ENCODE peak calls at places on chromosomes 5 and 9, in five cellular contexts. R, C, K, W and J are unnamed samples.

GRCh38 chr5:7754490-7754889 is 96.4 kb downstream of the CFAP90 start:
- DNase-seq in C (no peak), K (no peak), W (no peak), R (no peak), J (no peak)

GRCh38 chr9:133604214-133604613 is 5.0 kb downstream of the FAM163B start:
- DNase-seq in K (no peak), W (peak; percentile 65), C (no peak), R (no peak), J (no peak)

GRCh38 chr5:119269061-119269579 is 86.7 kb upstream of the TNFAIP8 start:
- DNase-seq in R (peak; percentile 35), K (no peak), C (peak; percentile 35), W (peak; percentile 84), J (no peak)

GRCh38 chr5:22044229-22044628 is 808.9 kb downstream of the CDH12 start:
- DNase-seq in W (no peak), K (no peak), R (no peak), C (no peak), J (no peak)

GRCh38 chr9:96027271-96028131 is 152.0 kb downstream of the ERCC6L2 start:
- DNase-seq in R (peak; percentile 43), K (no peak), W (no peak), C (no peak), J (no peak)

GRCh38 chr5:93649234-93649900 is 66.3 kb downstream of the NR2F1 start:
- DNase-seq in K (no peak), W (no peak), C (no peak), R (no peak), J (no peak)

GRCh38 chr5:74034738-74035137 is 408.7 kb downstream of the ARHGEF28 start:
- DNase-seq in K (peak; percentile 64), C (peak; percentile 88), W (no peak), R (no peak), J (peak; percentile 36)

GRCh38 chr5:36240779-36241635 is 718 bp downstream of the NADK2 start:
- DNase-seq in R (peak; percentile 70), K (peak; percentile 16), C (peak; percentile 59), W (peak; percentile 68), J (no peak)

GRCh38 chr5:80245986-80246781 is 9.7 kb downstream of the SERINC5 start:
- DNase-seq in W (no peak), C (peak; percentile 57), K (no peak), R (no peak), J (no peak)

GRCh38 chr9:27765266-27765665 is 192.0 kb upstream of the C9orf72 start:
- DNase-seq in C (no peak), R (no peak), K (no peak), W (no peak), J (no peak)

GRCh38 chr5:102536323-102536928 is 37.6 kb upstream of the SLCO6A1 start:
- DNase-seq in C (peak; percentile 22), W (no peak), K (no peak), R (no peak), J (no peak)

GRCh38 chr5:163407034-163407652 is 30.3 kb upstream of the CCNG1 start:
- DNase-seq in K (no peak), W (peak; percentile 3), C (no peak), R (no peak), J (no peak)

DNA sequence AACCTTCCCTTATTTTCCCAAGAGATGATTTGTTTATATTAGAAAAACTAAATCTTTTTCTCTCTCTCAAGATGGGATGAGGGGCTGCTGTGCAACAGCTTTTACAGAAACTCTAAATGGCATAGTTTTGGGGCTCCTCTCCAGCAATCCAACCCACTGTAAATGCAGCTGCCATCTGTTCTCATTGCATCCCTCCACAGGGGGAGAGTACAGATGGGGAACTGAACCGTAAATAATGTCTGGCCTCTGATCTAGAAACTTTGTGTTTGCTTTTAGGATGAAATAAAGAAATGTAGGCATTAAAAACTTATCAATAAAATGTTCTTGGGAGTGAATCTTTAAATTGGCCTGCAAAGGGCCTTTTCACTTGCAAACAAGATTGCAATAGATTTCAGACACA is 291.4 kb downstream of the MCTP1 start:
- DNase-seq in K (no peak), C (no peak), W (no peak), R (no peak), J (no peak)
- TF ChIP-seq CTCF in K (no peak), C (no peak), W (no peak), R (no peak), J (no peak)

DNA sequence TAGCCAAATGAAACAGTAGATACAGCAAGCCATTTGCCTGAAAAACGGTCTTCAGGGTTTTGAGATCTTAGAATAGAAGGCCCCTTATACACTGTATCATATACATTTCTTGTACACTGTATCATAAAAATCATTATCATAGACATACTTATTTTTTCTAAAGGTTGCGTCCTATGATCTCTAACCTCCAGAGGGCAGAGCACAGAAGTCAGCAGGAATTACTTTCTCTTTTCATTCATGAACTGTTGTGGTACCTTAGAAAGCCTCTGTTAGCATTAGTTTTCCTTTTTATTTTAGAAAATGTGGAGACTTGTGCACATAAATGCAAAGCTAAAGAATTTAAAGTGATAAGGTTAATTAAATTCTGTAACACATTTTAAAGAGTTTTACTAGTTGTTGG is 115.4 kb downstream of the OXCT1 start:
- DNase-seq in K (no peak), R (no peak), C (no peak), W (peak; percentile 2), J (no peak)
- TF ChIP-seq CTCF in K (no peak), R (no peak), C (no peak), W (peak; percentile 50), J (no peak)

GRCh38 chr9:81146684-81147337 is 542.5 kb downstream of the TLE1 start:
- DNase-seq in R (no peak), C (peak; percentile 69), W (no peak), K (no peak), J (no peak)
- TF ChIP-seq CTCF in R (no peak), C (no peak), W (no peak), K (no peak), J (no peak)

GRCh38 chr5:109844148-109844547 is 154.4 kb downstream of the MAN2A1 start:
- DNase-seq in K (no peak), C (peak; percentile 28), R (no peak), W (no peak), J (no peak)
- TF ChIP-seq CTCF in K (peak; percentile 44), C (peak; percentile 46), R (no peak), W (peak; percentile 44), J (peak; percentile 29)

GRCh38 chr9:130323051-130323757 is 57.6 kb downstream of the HMCN2 start:
- DNase-seq in R (no peak), W (no peak), K (no peak), C (no peak), J (no peak)

GRCh38 chr9:130327781-130328348 is 62.3 kb downstream of the HMCN2 start:
- DNase-seq in R (no peak), W (no peak), K (peak; percentile 6), C (peak; percentile 47), J (no peak)

GRCh38 chr9:130327070-130327780 is 61.7 kb downstream of the HMCN2 start:
- DNase-seq in K (no peak), W (no peak), C (no peak), R (peak; percentile 87), J (no peak)

GRCh38 chr9:130328349-130328801 is 62.8 kb downstream of the HMCN2 start:
- DNase-seq in W (no peak), C (peak; percentile 43), K (peak; percentile 11), R (no peak), J (no peak)

GRCh38 chr9:130325921-130326320 is 60.4 kb downstream of the HMCN2 start:
- DNase-seq in C (no peak), W (no peak), K (no peak), R (no peak), J (no peak)
- TF ChIP-seq CTCF in C (no peak), W (no peak), K (no peak), R (no peak), J (no peak)

GRCh38 chr9:129568560-129569505 is 52.1 kb downstream of the C9orf50 start:
- DNase-seq in R (peak; percentile 58), K (no peak), W (no peak), C (no peak), J (no peak)

GRCh38 chr9:129571298-129572051 is 49.4 kb downstream of the C9orf50 start:
- DNase-seq in W (no peak), C (no peak), R (no peak), K (no peak), J (no peak)

GRCh38 chr9:129572052-129572425 is 48.9 kb downstream of the C9orf50 start:
- DNase-seq in K (no peak), C (no peak), R (no peak), W (no peak), J (no peak)

GRCh38 chr9:129569506-129570449 is 51.1 kb downstream of the C9orf50 start:
- DNase-seq in R (no peak), C (peak; percentile 36), K (no peak), W (peak; percentile 21), J (no peak)

GRCh38 chr9:129570450-129571297 is 50.2 kb downstream of the C9orf50 start:
- DNase-seq in C (peak; percentile 90), W (no peak), R (no peak), K (peak; percentile 81), J (no peak)
- TF ChIP-seq CTCF in C (no peak), W (no peak), R (no peak), K (no peak), J (no peak)

GRCh38 chr9:89079421-89079820 is 88.2 kb downstream of the S1PR3 start:
- DNase-seq in W (no peak), R (no peak), C (peak; percentile 61), K (peak; percentile 20), J (no peak)

GRCh38 chr9:89078860-89079259 is 87.6 kb downstream of the S1PR3 start:
- DNase-seq in R (no peak), W (no peak), K (no peak), C (peak; percentile 57), J (peak; percentile 6)

GRCh38 chr9:89077519-89077918 is 86.3 kb downstream of the S1PR3 start:
- DNase-seq in W (peak; percentile 7), R (no peak), K (no peak), C (no peak), J (no peak)

GRCh38 chr9:89080193-89080592 is 88.9 kb downstream of the S1PR3 start:
- DNase-seq in R (no peak), C (peak; percentile 23), W (no peak), K (no peak), J (no peak)

DNA sequence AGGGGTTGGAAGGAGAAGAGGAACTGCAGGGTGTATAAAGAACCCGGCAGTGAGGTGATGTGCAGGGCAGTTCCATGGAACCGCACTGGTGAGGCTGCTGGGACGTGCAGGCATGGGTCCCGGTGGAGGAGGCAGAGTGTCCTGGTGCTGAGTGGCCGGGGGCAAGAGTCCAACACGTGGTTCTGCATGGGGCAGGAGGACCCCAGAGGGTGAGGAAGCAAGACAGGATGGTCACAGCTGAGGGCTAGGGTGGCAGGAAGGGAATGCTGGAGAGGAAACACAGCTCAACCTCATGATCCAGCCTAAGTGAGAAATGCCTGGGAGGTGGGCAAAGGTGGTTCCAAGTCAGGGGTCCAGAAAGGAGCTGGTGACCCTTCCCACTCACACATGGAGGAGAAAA is 87.2 kb downstream of the S1PR3 start:
- DNase-seq in C (no peak), W (no peak), R (no peak), K (no peak), J (no peak)
- TF ChIP-seq CTCF in C (no peak), W (no peak), R (no peak), K (no peak), J (no peak)

GRCh38 chr9:12775963-12776774 is 1.3 kb downstream of the LURAP1L start:
- DNase-seq in C (peak; percentile 89), W (no peak), R (peak; percentile 79), K (peak; percentile 76), J (peak; percentile 57)
- TF ChIP-seq CTCF in C (peak; percentile 53), W (no peak), R (no peak), K (peak; percentile 59), J (peak; percentile 50)